ENCODE peak calls at places on chromosome 5, in six cellular contexts. Y is stomach, C is H1, Z is sigmoid colon, K is HCT116, A is esophagus muscularis mucosa. X is an unnamed sample. For H3K36me3, the result is how much of the 10 kb centered on the place peaks cover.

GRCh38 chr5:14364096-14364495 is 217.5 kb upstream of the OTULINL start:
- DNase-seq in Y (no peak), C (no peak), Z (no peak), K (no peak), A (no peak), X (no peak)

GRCh38 chr5:165497707-165498106 is 1992.3 kb downstream of the MAT2B start:
- DNase-seq in Y (no peak), C (no peak), Z (no peak), K (no peak), A (no peak), X (no peak)

GRCh38 chr5:61586096-61587084 is 254.3 kb downstream of the ZSWIM6 start:
- DNase-seq in Y (no peak), C (no peak), Z (no peak), K (no peak), A (no peak), X (no peak)

GRCh38 chr5:62134811-62135210 is 171.2 kb upstream of the KIF2A start:
- DNase-seq in Y (no peak), C (no peak), Z (no peak), K (no peak), A (no peak), X (no peak)

GRCh38 chr5:53733853-53734252 is 173.4 kb downstream of the NDUFS4 start:
- DNase-seq in Y (no peak), C (no peak), Z (no peak), K (peak), A (no peak), X (no peak)

GRCh38 chr5:149267241-149267973 is 4.3 kb upstream of the AFAP1L1 start:
- DNase-seq in Y (no peak), C (no peak), Z (no peak), K (no peak), A (no peak), X (no peak)

GRCh38 chr5:125088522-125089105 is 342.2 kb upstream of the ZNF608 start:
- DNase-seq in Y (no peak), C (no peak), Z (no peak), K (no peak), A (no peak), X (peak)

GRCh38 chr5:75510417-75510835 is 1.0 kb downstream of the CERT1 start:
- DNase-seq in Y (peak), C (no peak), Z (no peak), K (no peak), A (no peak), X (no peak)

GRCh38 chr5:129096382-129096991 is 1.9 kb downstream of the ISOC1 start:
- DNase-seq in Y (no peak), C (no peak), Z (no peak), K (no peak), A (no peak), X (no peak)

GRCh38 chr5:82354543-82354942 is 76.4 kb upstream of the RPS23 start:
- DNase-seq in Y (no peak), C (no peak), Z (no peak), K (no peak), A (peak), X (no peak)

GRCh38 chr5:106121972-106122605 is 1548.6 kb downstream of the EFNA5 start:
- DNase-seq in Y (peak), C (peak), Z (no peak), K (peak), A (no peak), X (no peak)

GRCh38 chr5:141773779-141774531 is 91.9 kb upstream of the ARAP3 start:
- DNase-seq in Y (no peak), C (no peak), Z (no peak), K (no peak), A (no peak), X (no peak)

GRCh38 chr5:11292648-11293356 is 531.8 kb upstream of the DAP start:
- DNase-seq in Y (no peak), C (no peak), Z (no peak), K (no peak), A (peak), X (no peak)

GRCh38 chr5:178483620-178484019 is 106.6 kb downstream of the COL23A1 start:
- DNase-seq in Y (peak), C (no peak), Z (no peak), K (no peak), A (no peak), X (peak)

GRCh38 chr5:1512541-1513291 is 11.0 kb downstream of the LPCAT1 start:
- DNase-seq in Y (peak), C (peak), Z (peak), K (no peak), A (no peak), X (peak)

GRCh38 chr5:139763584-139764249 is 31.9 kb upstream of the PSD2 start:
- DNase-seq in Y (no peak), C (no peak), Z (no peak), K (no peak), A (no peak), X (no peak)

GRCh38 chr5:124206540-124206939 is 539.9 kb downstream of the ZNF608 start:
- DNase-seq in Y (no peak), C (no peak), Z (no peak), K (no peak), A (no peak), X (no peak)

GRCh38 chr5:3143382-3143781 is 391.9 kb upstream of the IRX2 start:
- DNase-seq in Y (no peak), C (no peak), Z (no peak), K (no peak), A (peak), X (no peak)

GRCh38 chr5:143322931-143323330 is 80.6 kb downstream of the NR3C1 start:
- DNase-seq in Y (no peak), C (no peak), Z (no peak), K (no peak), A (no peak), X (no peak)

GRCh38 chr5:109486200-109486804 is 76.5 kb upstream of the PJA2 start:
- DNase-seq in Y (no peak), C (no peak), Z (no peak), K (no peak), A (no peak), X (no peak)

GRCh38 chr5:10788358-10788757 is 27.3 kb upstream of the DAP start:
- DNase-seq in Y (no peak), C (no peak), Z (no peak), K (no peak), A (no peak), X (no peak)

GRCh38 chr5:82358454-82358853 is 80.3 kb upstream of the RPS23 start:
- DNase-seq in Y (no peak), C (no peak), Z (no peak), K (no peak), A (peak), X (no peak)

GRCh38 chr5:81409845-81410369 is 16.0 kb upstream of the ACOT12 start:
- DNase-seq in Y (no peak), C (no peak), Z (no peak), K (no peak), A (no peak), X (no peak)

GRCh38 chr5:126117044-126117443 is 306.2 kb upstream of the GRAMD2B start:
- DNase-seq in Y (no peak), C (no peak), Z (no peak), K (no peak), A (no peak), X (no peak)
- TF ChIP-seq POLR2A in Y (no peak), C (no peak), Z (no peak), K (no peak), A (no peak), X (no peak)

GRCh38 chr5:146466521-146467349 is 19.6 kb downstream of the TCERG1 start:
- DNase-seq in Y (no peak), C (no peak), Z (no peak), K (no peak), A (no peak), X (no peak)

GRCh38 chr5:146463446-146463845 is 16.3 kb downstream of the TCERG1 start:
- DNase-seq in Y (no peak), C (no peak), Z (no peak), K (no peak), A (no peak), X (no peak)

DNA sequence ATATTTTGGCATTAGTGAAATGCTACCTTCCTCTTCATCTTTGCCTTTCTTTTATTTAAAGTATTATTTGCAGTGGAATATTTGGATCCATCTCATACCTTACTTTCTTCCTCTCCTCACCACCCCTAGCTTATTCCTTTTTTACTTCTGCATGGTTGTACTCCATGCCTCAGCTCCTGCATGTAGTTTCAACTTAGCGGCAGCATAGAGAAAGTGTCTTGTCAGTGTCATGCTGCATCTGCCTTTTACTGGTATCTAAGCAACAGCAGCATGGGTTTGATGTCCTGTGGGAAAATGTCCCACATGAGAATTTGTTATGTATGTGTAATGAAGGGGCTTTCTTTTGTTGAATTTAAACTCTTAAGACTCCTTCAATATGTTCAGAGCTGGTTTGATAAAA is 20.6 kb downstream of the TCERG1 start:
- DNase-seq in Y (no peak), C (no peak), Z (no peak), K (no peak), A (no peak), X (no peak)
- H3K36me3 ChIP-seq in Y (half or more), C (under half), Z (under half), K (under half), A (under half), X (under half)

DNA sequence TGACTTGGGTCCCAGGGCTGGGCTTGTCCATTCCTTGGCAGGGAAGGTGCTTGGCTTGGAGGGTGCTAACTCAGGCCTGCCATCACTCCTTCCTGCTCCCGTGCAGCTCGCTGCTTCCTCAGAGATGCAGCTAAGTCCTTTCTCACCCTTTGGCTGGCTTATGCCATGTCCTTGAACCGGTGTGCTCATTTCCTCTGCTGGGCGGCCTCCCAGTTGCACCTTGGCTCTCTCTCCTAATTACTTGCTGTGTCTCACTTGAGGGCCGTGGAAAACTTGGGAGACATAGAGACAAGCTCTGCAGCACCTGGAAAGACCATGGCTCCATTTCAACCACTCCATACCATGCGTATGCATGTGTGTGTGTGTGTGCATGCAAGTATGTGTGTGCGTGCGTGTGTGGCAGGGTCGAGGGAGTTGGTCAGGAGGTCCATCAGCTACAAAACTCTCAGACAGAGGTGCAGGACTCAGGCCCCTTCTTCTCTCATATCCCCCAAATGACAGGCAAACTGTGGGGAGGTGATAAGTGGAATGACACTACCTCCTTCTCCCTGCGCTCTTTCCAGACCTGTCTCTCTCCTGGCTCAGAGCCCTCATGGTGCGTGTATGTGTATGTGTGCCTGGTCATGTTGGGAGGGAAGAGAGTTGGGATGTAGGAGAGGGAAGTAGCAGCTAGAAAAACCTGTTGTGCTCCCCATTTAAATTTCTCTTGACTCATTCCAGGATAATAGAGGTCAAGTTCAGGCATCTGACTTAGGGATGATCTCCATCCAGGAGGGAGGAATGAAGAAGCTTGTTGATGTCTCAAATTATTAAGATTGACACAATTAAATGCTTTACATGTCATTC is 17.6 kb upstream of the MTMR12 start:
- DNase-seq in Y (no peak), C (no peak), Z (no peak), K (no peak), A (peak), X (no peak)
- TF ChIP-seq POLR2AphosphoS5 in Y (no peak), C (no peak), Z (no peak), K (no peak), A (no peak), X (no peak)

GRCh38 chr5:40680741-40681350 is 1.1 kb downstream of the PTGER4 start:
- DNase-seq in Y (no peak), C (peak), Z (peak), K (no peak), A (no peak), X (peak)

GRCh38 chr5:40677456-40677855 is 2.3 kb upstream of the PTGER4 start:
- DNase-seq in Y (no peak), C (no peak), Z (no peak), K (no peak), A (no peak), X (no peak)

GRCh38 chr5:40679998-40680681 is 425 bp downstream of the PTGER4 start:
- DNase-seq in Y (no peak), C (no peak), Z (peak), K (no peak), A (no peak), X (peak)

GRCh38 chr5:40678021-40678939 is 1.4 kb upstream of the PTGER4 start:
- DNase-seq in Y (no peak), C (no peak), Z (no peak), K (no peak), A (no peak), X (no peak)

DNA sequence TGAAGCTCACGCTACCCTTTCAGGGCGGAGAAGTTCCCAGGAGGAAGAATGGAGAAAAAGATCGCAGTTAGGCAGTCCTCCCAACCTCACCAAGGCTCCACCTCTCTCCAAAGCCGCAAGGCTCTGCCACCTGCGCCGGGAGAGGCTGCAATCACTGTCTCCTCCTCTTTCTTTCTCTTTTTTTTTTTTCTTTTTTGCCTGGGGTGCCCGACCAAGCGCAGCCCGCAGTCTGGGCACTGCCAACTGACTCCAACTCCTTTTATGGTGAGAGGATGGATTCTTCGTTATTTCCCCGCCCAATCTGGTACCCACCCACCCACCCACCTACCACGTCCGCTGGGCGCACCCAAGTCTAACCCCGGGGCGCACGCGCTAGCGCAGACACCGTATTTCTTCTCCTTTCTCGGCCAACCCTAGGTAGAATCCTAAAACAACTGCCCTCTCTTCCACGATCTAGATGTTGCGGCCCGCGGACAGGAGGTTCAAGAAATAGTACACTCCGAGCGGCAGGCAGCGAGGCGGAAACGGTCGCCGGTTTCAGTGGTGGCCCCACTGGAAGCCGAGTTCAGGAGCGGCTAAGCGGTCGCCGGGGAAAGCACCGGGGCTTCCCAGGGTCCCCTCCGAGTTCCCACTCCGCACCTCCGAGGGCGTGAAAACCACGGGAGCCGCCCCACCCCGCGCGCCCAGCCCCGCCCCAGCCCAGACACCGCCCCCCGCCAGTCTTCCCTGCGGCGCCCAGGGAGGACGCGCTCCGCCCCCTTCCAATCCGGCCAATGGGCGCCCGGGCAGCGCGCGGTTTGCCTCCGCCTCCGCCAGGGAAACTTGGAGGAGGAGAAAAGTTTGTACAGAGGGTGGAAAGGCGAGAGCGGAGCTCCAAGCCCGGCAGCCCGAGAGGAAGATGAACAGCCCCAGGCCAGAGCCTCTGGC is at the start of gene PTGER4:
- DNase-seq in Y (peak), C (peak), Z (peak), K (peak), A (peak), X (peak)
- TF ChIP-seq POLR2A in Y (peak), C (peak), Z (peak), K (peak), A (peak), X (peak)

GRCh38 chr5:6743161-6743560 is 29.9 kb downstream of the TENT4A start:
- DNase-seq in Y (no peak), C (no peak), Z (peak), K (no peak), A (no peak), X (peak)
- H3K36me3 ChIP-seq in Y (half or more), C (under half), Z (under half), K (half or more), A (half or more), X (under half)

DNA sequence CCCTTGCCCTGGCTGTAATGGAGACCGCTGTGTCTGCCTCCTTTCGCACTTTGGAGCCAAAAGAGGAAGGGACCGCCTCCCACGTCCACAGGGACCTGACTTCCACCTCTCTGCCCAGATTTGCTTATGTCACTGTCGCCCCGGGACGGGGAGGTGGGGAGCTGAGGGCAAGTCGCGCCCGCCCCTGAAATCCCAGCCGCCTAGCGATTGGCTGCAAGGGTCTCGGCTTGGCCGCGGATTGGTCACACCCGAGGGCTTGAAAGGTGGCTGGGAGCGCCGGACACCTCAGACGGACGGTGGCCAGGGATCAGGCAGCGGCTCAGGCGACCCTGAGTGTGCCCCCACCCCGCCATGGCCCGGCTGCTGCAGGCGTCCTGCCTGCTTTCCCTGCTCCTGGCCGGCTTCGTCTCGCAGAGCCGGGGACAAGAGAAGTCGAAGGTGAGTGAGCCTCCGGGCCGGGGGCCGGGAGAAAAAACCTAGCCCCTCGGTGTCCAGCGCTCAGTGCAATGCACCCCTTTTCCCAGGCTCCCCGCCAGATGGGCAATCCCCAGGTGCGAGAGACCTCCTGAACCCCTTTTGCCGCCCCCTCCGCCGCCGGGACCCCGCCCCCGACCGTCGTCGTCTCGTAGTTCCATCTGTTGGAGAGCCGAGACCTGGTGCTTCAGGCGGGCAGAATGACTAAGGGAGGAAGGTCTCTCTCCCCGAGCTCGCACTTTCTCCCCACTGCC is at the start of gene GPX3:
- DNase-seq in Y (peak), C (peak), Z (peak), K (no peak), A (peak), X (peak)
- TF ChIP-seq POLR2AphosphoS5 in Y (peak), C (peak), Z (peak), K (no peak), A (peak), X (peak)

GRCh38 chr5:171416160-171417049 is 3.0 kb upstream of the FGF18 start:
- DNase-seq in Y (no peak), C (peak), Z (no peak), K (no peak), A (peak), X (no peak)

GRCh38 chr5:171413153-171413910 is 6.1 kb upstream of the FGF18 start:
- DNase-seq in Y (no peak), C (no peak), Z (no peak), K (no peak), A (no peak), X (no peak)

GRCh38 chr5:171409164-171410136 is 10.0 kb upstream of the FGF18 start:
- DNase-seq in Y (no peak), C (no peak), Z (no peak), K (no peak), A (no peak), X (no peak)

GRCh38 chr5:171415115-171415730 is 4.2 kb upstream of the FGF18 start:
- DNase-seq in Y (no peak), C (peak), Z (no peak), K (no peak), A (peak), X (no peak)

GRCh38 chr5:171412186-171412585 is 7.3 kb upstream of the FGF18 start:
- DNase-seq in Y (no peak), C (no peak), Z (no peak), K (no peak), A (no peak), X (no peak)
- TF ChIP-seq POLR2A in Y (no peak), C (peak), Z (no peak), K (no peak), A (no peak), X (no peak)

GRCh38 chr5:154815684-154816247 is 34.6 kb downstream of the FAXDC2 start:
- DNase-seq in Y (no peak), C (no peak), Z (no peak), K (no peak), A (no peak), X (no peak)
- H3K36me3 ChIP-seq in Y (half or more), C (half or more), Z (under half), K (under half), A (half or more), X (half or more)

GRCh38 chr5:73498057-73498992 is at the start of gene BTF3:
- DNase-seq in Y (peak), C (peak), Z (peak), K (peak), A (peak), X (peak)
- TF ChIP-seq POLR2AphosphoS5 in Y (peak), C (peak), Z (peak), K (peak), A (peak), X (peak)